ENCODE peak calls at places on chromosomes 1 and 21, in four cellular contexts. B, A, G and C are unnamed samples.
A peak's percentile ranks its signal among the peaks of the same experiment; 100 is the strongest.

GRCh38 chr1:170768929-170769328 is 105.0 kb downstream of the PRRX1 start:
- DNase-seq in B (no peak), A (no peak), G (no peak), C (no peak)

GRCh38 chr1:209101106-209101505 is 482.4 kb upstream of the CAMK1G start:
- DNase-seq in B (no peak), A (no peak), G (no peak), C (no peak)

GRCh38 chr1:208149776-208150514 is 94.2 kb downstream of the PLXNA2 start:
- DNase-seq in B (no peak), A (no peak), G (no peak), C (no peak)

GRCh38 chr21:42316891-42317290 is 1.7 kb upstream of the TFF3 start:
- DNase-seq in B (no peak), A (no peak), G (no peak), C (no peak)

GRCh38 chr1:163361123-163361934 is 39.6 kb downstream of the NUF2 start:
- DNase-seq in B (no peak), A (peak; percentile 4), G (no peak), C (no peak)

GRCh38 chr1:220339581-220339980 is 67.3 kb upstream of the RAB3GAP2 start:
- DNase-seq in B (no peak), A (no peak), G (no peak), C (no peak)

GRCh38 chr1:187816646-187817045 is 987.9 kb downstream of the PLA2G4A start:
- DNase-seq in B (no peak), A (no peak), G (no peak), C (no peak)

GRCh38 chr1:247833601-247834000 is 8.1 kb downstream of the OR11L1 start:
- DNase-seq in B (no peak), A (no peak), G (no peak), C (no peak)

GRCh38 chr1:155005076-155005971 is 2.7 kb downstream of the ZBTB7B start:
- DNase-seq in B (no peak), A (no peak), G (no peak), C (peak; percentile 82)

GRCh38 chr1:1757422-1758058 is 20.7 kb downstream of the NADK start:
- DNase-seq in B (no peak), A (no peak), G (no peak), C (no peak)

GRCh38 chr1:25476186-25477097 is 45.7 kb downstream of the MACO1 start:
- DNase-seq in B (no peak), A (no peak), G (no peak), C (no peak)

GRCh38 chr1:246528933-246529731 is 22.1 kb upstream of the SMYD3 start:
- DNase-seq in B (no peak), A (no peak), G (no peak), C (no peak)

GRCh38 chr1:239731079-239731744 is 344.8 kb downstream of the CHRM3 start:
- DNase-seq in B (no peak), A (no peak), G (no peak), C (no peak)

GRCh38 chr1:159849972-159850371 is 12.5 kb downstream of the VSIG8 start:
- DNase-seq in B (no peak), A (no peak), G (no peak), C (no peak)